ENCODE peak calls at places on chromosomes 16 and 17, in ten cellular contexts. One of them, this sample, is unnamed.
A peak's percentile ranks its signal among the peaks of the same experiment; 100 is the strongest.

GRCh38 chr16:89248196-89249005 is 30.9 kb downstream of the ZNF778 start:
- DNase-seq in HCT116: no peak
- DNase-seq in CD8-positive, alpha-beta memory T cell: no peak
- DNase-seq in ascending aorta: no peak
- DNase-seq in H1: no peak
- DNase-seq in aorta: no peak
- DNase-seq in tibial artery: no peak
- DNase-seq in GM23248: no peak
- DNase-seq in fibroblast of lung: no peak
- DNase-seq in right cardiac atrium: no peak
- DNase-seq in this sample: peak; percentile 77

GRCh38 chr17:76382803-76383644 is 1.4 kb upstream of the SPHK1 start:
- DNase-seq in HCT116: no peak
- DNase-seq in tibial artery: no peak
- DNase-seq in fibroblast of lung: peak; percentile 39
- DNase-seq in ascending aorta: no peak
- DNase-seq in aorta: peak; percentile 88
- DNase-seq in right cardiac atrium: peak; percentile 81
- DNase-seq in GM23248: peak; percentile 89
- DNase-seq in CD8-positive, alpha-beta memory T cell: peak; percentile 75
- DNase-seq in H1: no peak
- DNase-seq in this sample: peak; percentile 92

GRCh38 chr17:14298221-14298994 is 2.5 kb upstream of the HS3ST3B1 start:
- DNase-seq in H1: no peak
- DNase-seq in HCT116: no peak
- DNase-seq in tibial artery: no peak
- DNase-seq in right cardiac atrium: no peak
- DNase-seq in ascending aorta: no peak
- DNase-seq in GM23248: peak; percentile 52
- DNase-seq in fibroblast of lung: no peak
- DNase-seq in aorta: peak; percentile 68
- DNase-seq in CD8-positive, alpha-beta memory T cell: no peak
- DNase-seq in this sample: no peak

GRCh38 chr17:948284-948852 is 31.2 kb downstream of the NXN start:
- DNase-seq in H1: no peak
- DNase-seq in right cardiac atrium: no peak
- DNase-seq in tibial artery: no peak
- DNase-seq in CD8-positive, alpha-beta memory T cell: no peak
- DNase-seq in fibroblast of lung: no peak
- DNase-seq in HCT116: no peak
- DNase-seq in ascending aorta: no peak
- DNase-seq in aorta: peak; percentile 62
- DNase-seq in GM23248: no peak
- DNase-seq in this sample: no peak

GRCh38 chr17:1368588-1368987 is 31.4 kb downstream of the YWHAE start:
- DNase-seq in aorta: no peak
- DNase-seq in ascending aorta: no peak
- DNase-seq in right cardiac atrium: no peak
- DNase-seq in tibial artery: no peak
- DNase-seq in CD8-positive, alpha-beta memory T cell: no peak
- DNase-seq in HCT116: no peak
- DNase-seq in fibroblast of lung: no peak
- DNase-seq in GM23248: no peak
- DNase-seq in H1: no peak
- DNase-seq in this sample: no peak

GRCh38 chr17:81090361-81091133 is 55.6 kb downstream of the BAIAP2 start:
- DNase-seq in right cardiac atrium: peak; percentile 89
- DNase-seq in tibial artery: peak; percentile 79
- DNase-seq in CD8-positive, alpha-beta memory T cell: peak; percentile 56
- DNase-seq in aorta: no peak
- DNase-seq in HCT116: no peak
- DNase-seq in fibroblast of lung: peak; percentile 84
- DNase-seq in GM23248: peak; percentile 63
- DNase-seq in H1: peak; percentile 33
- DNase-seq in ascending aorta: no peak
- DNase-seq in this sample: peak; percentile 87

GRCh38 chr16:19804538-19805323 is 79.9 kb downstream of the GPRC5B start:
- DNase-seq in CD8-positive, alpha-beta memory T cell: no peak
- DNase-seq in ascending aorta: peak; percentile 14
- DNase-seq in H1: peak; percentile 38
- DNase-seq in HCT116: no peak
- DNase-seq in GM23248: no peak
- DNase-seq in tibial artery: peak; percentile 67
- DNase-seq in fibroblast of lung: no peak
- DNase-seq in aorta: no peak
- DNase-seq in right cardiac atrium: peak; percentile 78
- DNase-seq in this sample: no peak

GRCh38 chr17:63946440-63947363 is 14.6 kb upstream of the CD79B start:
- DNase-seq in ascending aorta: no peak
- DNase-seq in tibial artery: no peak
- DNase-seq in right cardiac atrium: peak; percentile 69
- DNase-seq in aorta: no peak
- DNase-seq in HCT116: peak; percentile 22
- DNase-seq in fibroblast of lung: peak; percentile 28
- DNase-seq in H1: no peak
- DNase-seq in GM23248: peak; percentile 52
- DNase-seq in CD8-positive, alpha-beta memory T cell: peak; percentile 67
- DNase-seq in this sample: peak; percentile 84

GRCh38 chr17:48335858-48336500 is 94.0 kb downstream of the SKAP1 start:
- DNase-seq in H1: no peak
- DNase-seq in fibroblast of lung: peak; percentile 83
- DNase-seq in GM23248: peak; percentile 54
- DNase-seq in CD8-positive, alpha-beta memory T cell: no peak
- DNase-seq in right cardiac atrium: no peak
- DNase-seq in aorta: no peak
- DNase-seq in ascending aorta: no peak
- DNase-seq in tibial artery: no peak
- DNase-seq in HCT116: peak; percentile 78
- DNase-seq in this sample: no peak

GRCh38 chr17:59837362-59838195 is 55.2 kb downstream of the TUBD1 start:
- DNase-seq in tibial artery: peak; percentile 81
- DNase-seq in aorta: no peak
- DNase-seq in GM23248: peak; percentile 100
- DNase-seq in HCT116: peak; percentile 100
- DNase-seq in H1: no peak
- DNase-seq in ascending aorta: peak; percentile 63
- DNase-seq in CD8-positive, alpha-beta memory T cell: peak; percentile 81
- DNase-seq in right cardiac atrium: no peak
- DNase-seq in fibroblast of lung: peak; percentile 100
- DNase-seq in this sample: peak; percentile 69

GRCh38 chr16:10624527-10624926 is 44.1 kb upstream of the EMP2 start:
- DNase-seq in GM23248: no peak
- DNase-seq in right cardiac atrium: no peak
- DNase-seq in fibroblast of lung: no peak
- DNase-seq in aorta: no peak
- DNase-seq in CD8-positive, alpha-beta memory T cell: no peak
- DNase-seq in H1: no peak
- DNase-seq in HCT116: no peak
- DNase-seq in tibial artery: no peak
- DNase-seq in ascending aorta: no peak
- DNase-seq in this sample: no peak

GRCh38 chr16:10622036-10622921 is 41.9 kb upstream of the EMP2 start:
- DNase-seq in CD8-positive, alpha-beta memory T cell: no peak
- DNase-seq in HCT116: no peak
- DNase-seq in H1: no peak
- DNase-seq in tibial artery: no peak
- DNase-seq in ascending aorta: no peak
- DNase-seq in GM23248: no peak
- DNase-seq in right cardiac atrium: peak; percentile 60
- DNase-seq in fibroblast of lung: no peak
- DNase-seq in aorta: no peak
- DNase-seq in this sample: no peak

GRCh38 chr16:10623059-10623458 is 42.7 kb upstream of the EMP2 start:
- DNase-seq in CD8-positive, alpha-beta memory T cell: no peak
- DNase-seq in ascending aorta: no peak
- DNase-seq in fibroblast of lung: no peak
- DNase-seq in GM23248: no peak
- DNase-seq in H1: no peak
- DNase-seq in aorta: no peak
- DNase-seq in tibial artery: no peak
- DNase-seq in HCT116: no peak
- DNase-seq in right cardiac atrium: no peak
- DNase-seq in this sample: no peak

GRCh38 chr16:10629592-10629963 is 49.2 kb upstream of the EMP2 start:
- DNase-seq in HCT116: no peak
- DNase-seq in tibial artery: no peak
- DNase-seq in aorta: no peak
- DNase-seq in CD8-positive, alpha-beta memory T cell: no peak
- DNase-seq in right cardiac atrium: no peak
- DNase-seq in fibroblast of lung: no peak
- DNase-seq in GM23248: no peak
- DNase-seq in ascending aorta: no peak
- DNase-seq in H1: no peak
- DNase-seq in this sample: no peak

GRCh38 chr16:10625595-10626357 is 45.4 kb upstream of the EMP2 start:
- DNase-seq in CD8-positive, alpha-beta memory T cell: no peak
- DNase-seq in ascending aorta: no peak
- DNase-seq in H1: no peak
- DNase-seq in GM23248: peak; percentile 12
- DNase-seq in right cardiac atrium: no peak
- DNase-seq in tibial artery: no peak
- DNase-seq in HCT116: no peak
- DNase-seq in fibroblast of lung: peak; percentile 17
- DNase-seq in aorta: no peak
- DNase-seq in this sample: no peak
- H3K27ac ChIP-seq in CD8-positive, alpha-beta memory T cell: no peak overlapping the region
- H3K27ac ChIP-seq in ascending aorta: no peak overlapping the region
- H3K27ac ChIP-seq in H1: no peak overlapping the region
- H3K27ac ChIP-seq in GM23248: no peak overlapping the region
- H3K27ac ChIP-seq in right cardiac atrium: no peak overlapping the region
- H3K27ac ChIP-seq in tibial artery: no peak overlapping the region
- H3K27ac ChIP-seq in HCT116: no peak overlapping the region
- H3K27ac ChIP-seq in fibroblast of lung: no peak overlapping the region
- H3K27ac ChIP-seq in aorta: no peak overlapping the region
- H3K27ac ChIP-seq in this sample: peak overlapping the region; percentile 8

DNA sequence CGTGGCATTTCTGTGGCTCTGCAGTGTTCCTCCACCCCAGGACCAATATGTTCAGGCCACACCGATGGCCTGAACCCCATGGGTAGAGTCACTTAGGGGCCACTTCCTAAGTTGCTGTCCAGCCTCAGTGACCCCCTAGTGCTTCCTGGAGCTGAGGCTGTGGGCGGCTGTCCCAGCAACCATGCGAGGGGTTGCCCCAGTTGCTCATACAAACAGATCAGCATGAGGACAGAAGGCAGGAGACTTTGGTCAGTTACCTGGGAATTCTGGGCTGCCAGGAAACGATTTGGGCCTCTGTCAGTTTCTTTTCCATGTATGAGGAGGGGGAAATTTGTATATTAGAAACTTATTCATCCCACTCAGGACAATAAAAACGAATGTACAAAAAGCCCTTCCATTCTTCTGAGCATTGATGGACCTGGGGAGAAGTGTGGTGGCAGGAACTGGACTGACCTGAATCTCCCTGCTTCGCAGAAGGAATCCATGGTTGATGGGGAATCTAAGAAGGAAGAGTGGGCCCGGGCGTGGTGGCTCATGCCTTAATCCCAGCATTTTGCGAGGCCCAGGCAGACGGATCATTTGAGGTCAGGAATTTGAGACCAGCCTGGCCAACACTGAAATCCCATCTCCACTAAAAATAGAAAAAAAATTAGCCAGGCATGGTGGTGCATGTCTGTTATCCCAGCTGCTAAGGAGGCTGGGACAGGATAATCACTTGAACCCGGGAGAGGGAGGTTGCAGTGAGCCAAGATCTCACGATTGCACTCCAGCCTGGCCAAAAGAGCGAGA is 4.9 kb upstream of the IL32 start:
- DNase-seq in HCT116: no peak
- DNase-seq in ascending aorta: no peak
- DNase-seq in tibial artery: no peak
- DNase-seq in CD8-positive, alpha-beta memory T cell: no peak
- DNase-seq in aorta: no peak
- DNase-seq in H1: no peak
- DNase-seq in right cardiac atrium: no peak
- DNase-seq in fibroblast of lung: no peak
- DNase-seq in GM23248: no peak
- DNase-seq in this sample: no peak
- H3K4me1 ChIP-seq in HCT116: no peaks in the 10 kb centered on the region
- H3K4me1 ChIP-seq in ascending aorta: peaks cover 17% of the 10 kb centered on the region
- H3K4me1 ChIP-seq in tibial artery: no peaks in the 10 kb centered on the region
- H3K4me1 ChIP-seq in CD8-positive, alpha-beta memory T cell: peaks cover 52% of the 10 kb centered on the region
- H3K4me1 ChIP-seq in aorta: no peaks in the 10 kb centered on the region
- H3K4me1 ChIP-seq in H1: peaks cover 5% of the 10 kb centered on the region
- H3K4me1 ChIP-seq in right cardiac atrium: peaks cover 5% of the 10 kb centered on the region
- H3K4me1 ChIP-seq in fibroblast of lung: peaks cover 3% of the 10 kb centered on the region
- H3K4me1 ChIP-seq in GM23248: peaks cover 4% of the 10 kb centered on the region
- H3K4me1 ChIP-seq in this sample: peaks cover 21% of the 10 kb centered on the region

GRCh38 chr17:2634361-2634960 is 41.0 kb downstream of the PAFAH1B1 start:
- DNase-seq in tibial artery: no peak
- DNase-seq in ascending aorta: no peak
- DNase-seq in H1: no peak
- DNase-seq in aorta: no peak
- DNase-seq in fibroblast of lung: no peak
- DNase-seq in right cardiac atrium: no peak
- DNase-seq in HCT116: peak; percentile 93
- DNase-seq in GM23248: peak; percentile 12
- DNase-seq in CD8-positive, alpha-beta memory T cell: no peak
- DNase-seq in this sample: no peak
- H3K27ac ChIP-seq in tibial artery: no peak overlapping the region
- H3K27ac ChIP-seq in ascending aorta: no peak overlapping the region
- H3K27ac ChIP-seq in H1: no peak overlapping the region
- H3K27ac ChIP-seq in aorta: no peak overlapping the region
- H3K27ac ChIP-seq in fibroblast of lung: no peak overlapping the region
- H3K27ac ChIP-seq in right cardiac atrium: no peak overlapping the region
- H3K27ac ChIP-seq in HCT116: peak overlapping the region; percentile 78
- H3K27ac ChIP-seq in GM23248: no peak overlapping the region
- H3K27ac ChIP-seq in CD8-positive, alpha-beta memory T cell: no peak overlapping the region
- H3K27ac ChIP-seq in this sample: no peak overlapping the region

GRCh38 chr17:50481648-50482047 is 3.0 kb downstream of the RSAD1 start:
- DNase-seq in right cardiac atrium: no peak
- DNase-seq in HCT116: no peak
- DNase-seq in H1: no peak
- DNase-seq in ascending aorta: no peak
- DNase-seq in tibial artery: no peak
- DNase-seq in fibroblast of lung: no peak
- DNase-seq in GM23248: no peak
- DNase-seq in aorta: no peak
- DNase-seq in CD8-positive, alpha-beta memory T cell: no peak
- DNase-seq in this sample: no peak

GRCh38 chr17:50482110-50482509 is 3.5 kb downstream of the RSAD1 start:
- DNase-seq in CD8-positive, alpha-beta memory T cell: no peak
- DNase-seq in tibial artery: no peak
- DNase-seq in ascending aorta: no peak
- DNase-seq in right cardiac atrium: peak; percentile 51
- DNase-seq in fibroblast of lung: no peak
- DNase-seq in GM23248: no peak
- DNase-seq in aorta: peak; percentile 76
- DNase-seq in H1: no peak
- DNase-seq in HCT116: no peak
- DNase-seq in this sample: no peak

GRCh38 chr17:50480142-50480764 is 1.6 kb downstream of the RSAD1 start:
- DNase-seq in aorta: no peak
- DNase-seq in GM23248: no peak
- DNase-seq in ascending aorta: no peak
- DNase-seq in tibial artery: no peak
- DNase-seq in HCT116: no peak
- DNase-seq in fibroblast of lung: no peak
- DNase-seq in H1: no peak
- DNase-seq in right cardiac atrium: no peak
- DNase-seq in CD8-positive, alpha-beta memory T cell: no peak
- DNase-seq in this sample: no peak

GRCh38 chr17:50479522-50480141 is 972 bp downstream of the RSAD1 start:
- DNase-seq in CD8-positive, alpha-beta memory T cell: peak; percentile 77
- DNase-seq in right cardiac atrium: peak; percentile 90
- DNase-seq in aorta: peak; percentile 88
- DNase-seq in H1: peak; percentile 57
- DNase-seq in GM23248: peak; percentile 93
- DNase-seq in tibial artery: peak; percentile 72
- DNase-seq in HCT116: peak; percentile 77
- DNase-seq in ascending aorta: peak; percentile 36
- DNase-seq in fibroblast of lung: peak; percentile 81
- DNase-seq in this sample: peak; percentile 89

GRCh38 chr17:50480854-50481490 is 2.3 kb downstream of the RSAD1 start:
- DNase-seq in GM23248: peak; percentile 38
- DNase-seq in HCT116: no peak
- DNase-seq in aorta: no peak
- DNase-seq in CD8-positive, alpha-beta memory T cell: no peak
- DNase-seq in right cardiac atrium: no peak
- DNase-seq in H1: no peak
- DNase-seq in tibial artery: no peak
- DNase-seq in ascending aorta: no peak
- DNase-seq in fibroblast of lung: no peak
- DNase-seq in this sample: no peak
- H3K4me1 ChIP-seq in GM23248: peaks cover 8% of the 10 kb centered on the region
- H3K4me1 ChIP-seq in HCT116: peaks cover 21% of the 10 kb centered on the region
- H3K4me1 ChIP-seq in aorta: no peaks in the 10 kb centered on the region
- H3K4me1 ChIP-seq in CD8-positive, alpha-beta memory T cell: peaks cover 16% of the 10 kb centered on the region
- H3K4me1 ChIP-seq in right cardiac atrium: peaks cover 3% of the 10 kb centered on the region
- H3K4me1 ChIP-seq in H1: no peaks in the 10 kb centered on the region
- H3K4me1 ChIP-seq in tibial artery: no peaks in the 10 kb centered on the region
- H3K4me1 ChIP-seq in ascending aorta: peaks cover 27% of the 10 kb centered on the region
- H3K4me1 ChIP-seq in fibroblast of lung: peaks cover 12% of the 10 kb centered on the region
- H3K4me1 ChIP-seq in this sample: peaks cover 7% of the 10 kb centered on the region

This sample was measured in left lung.